ENCODE peak calls at places on chromosomes 13 and 19, in four cellular contexts. S, J, Q and D are unnamed samples.

GRCh38 chr13:77460195-77460594 is 75.3 kb upstream of the SCEL start:
- DNase-seq in S (no peak), J (no peak), Q (no peak), D (no peak)

GRCh38 chr13:106514928-106515634 is 20.4 kb downstream of the EFNB2 start:
- DNase-seq in S (no peak), J (no peak), Q (no peak), D (no peak)

GRCh38 chr19:6108721-6109633 is 1.3 kb downstream of the RFX2 start:
- DNase-seq in S (no peak), J (peak), Q (no peak), D (no peak)

GRCh38 chr13:73061478-73062275 is 2.9 kb downstream of the KLF5 start:
- DNase-seq in S (no peak), J (no peak), Q (no peak), D (no peak)

GRCh38 chr19:53086949-53087348 is 16.3 kb downstream of the ZNF160 start:
- DNase-seq in S (no peak), J (no peak), Q (no peak), D (no peak)

GRCh38 chr19:49912965-49913685 is 15.9 kb upstream of the ATF5 start:
- DNase-seq in S (no peak), J (no peak), Q (no peak), D (no peak)

GRCh38 chr13:21242236-21242635 is 65.8 kb downstream of the MRPL57 start:
- DNase-seq in S (no peak), J (no peak), Q (no peak), D (no peak)

GRCh38 chr19:4343056-4343844 is at the start of gene MPND:
- DNase-seq in S (peak), J (peak), Q (peak), D (peak)

GRCh38 chr19:15843186-15843585 is 27.7 kb upstream of the OR10H1 start:
- DNase-seq in S (no peak), J (no peak), Q (no peak), D (no peak)

GRCh38 chr13:27481766-27482165 is 31.4 kb upstream of the MTIF3 start:
- DNase-seq in S (no peak), J (peak), Q (no peak), D (peak)

GRCh38 chr13:27997904-27998522 is 9.5 kb upstream of the URAD start:
- DNase-seq in S (no peak), J (no peak), Q (no peak), D (no peak)

GRCh38 chr13:21478881-21479808 is 20.0 kb upstream of the ZDHHC20 start:
- DNase-seq in S (peak), J (peak), Q (no peak), D (no peak)

GRCh38 chr13:26112843-26113242 is 61.0 kb upstream of the SHISA2 start:
- DNase-seq in S (no peak), J (no peak), Q (no peak), D (no peak)

GRCh38 chr13:109740721-109741120 is 45.7 kb downstream of the IRS2 start:
- DNase-seq in S (no peak), J (no peak), Q (no peak), D (no peak)

GRCh38 chr19:42276821-42277220 is 7.8 kb downstream of the CIC start:
- DNase-seq in S (no peak), J (no peak), Q (no peak), D (no peak)

GRCh38 chr19:11194173-11194572 is 3.2 kb downstream of the KANK2 start:
- DNase-seq in S (no peak), J (no peak), Q (no peak), D (no peak)

GRCh38 chr19:2982983-2983350 is 5.6 kb downstream of the TLE6 start:
- DNase-seq in S (peak), J (peak), Q (no peak), D (no peak)

GRCh38 chr19:16899566-16900075 is 10.8 kb downstream of the F2RL3 start:
- DNase-seq in S (no peak), J (peak), Q (no peak), D (no peak)

GRCh38 chr13:64273780-64274179 is 2858.1 kb upstream of the PCDH20 start:
- DNase-seq in S (no peak), J (no peak), Q (no peak), D (no peak)

GRCh38 chr13:79880820-79881219 is 399.9 kb downstream of the NDFIP2 start:
- DNase-seq in S (no peak), J (no peak), Q (no peak), D (no peak)

GRCh38 chr19:16325671-16326400 is 1.2 kb downstream of the KLF2 start:
- DNase-seq in S (no peak), J (no peak), Q (no peak), D (no peak)

GRCh38 chr13:49641810-49642291 is 13.5 kb downstream of the ARL11 start:
- DNase-seq in S (peak), J (peak), Q (no peak), D (no peak)

GRCh38 chr19:50784710-50785109 is 5.5 kb upstream of the ACP4 start:
- DNase-seq in S (no peak), J (no peak), Q (no peak), D (no peak)

GRCh38 chr13:32669030-32669646 is 82.9 kb downstream of the PDS5B start:
- DNase-seq in S (no peak), J (peak), Q (no peak), D (no peak)

GRCh38 chr19:46288896-46289588 is 7.8 kb upstream of the HIF3A start:
- DNase-seq in S (peak), J (peak), Q (no peak), D (no peak)

GRCh38 chr13:53150568-53150967 is 122.0 kb downstream of the OLFM4 start:
- DNase-seq in S (no peak), J (no peak), Q (no peak), D (no peak)

GRCh38 chr13:108269601-108270328 is at the start of gene TNFSF13B:
- DNase-seq in S (peak), J (peak), Q (no peak), D (no peak)

GRCh38 chr13:37429976-37430375 is 168.6 kb downstream of the POSTN start:
- DNase-seq in S (peak), J (peak), Q (no peak), D (no peak)

GRCh38 chr19:55657004-55657747 is 2.3 kb downstream of the U2AF2 start:
- DNase-seq in S (no peak), J (no peak), Q (no peak), D (no peak)

GRCh38 chr13:102729560-102730275 is 34.9 kb upstream of the METTL21C start:
- DNase-seq in S (no peak), J (peak), Q (no peak), D (no peak)

GRCh38 chr13:52130641-52131040 is 1.8 kb upstream of the NEK5 start:
- DNase-seq in S (no peak), J (no peak), Q (no peak), D (no peak)

GRCh38 chr19:34664168-34664567 is 12.8 kb downstream of the SCGB2B2 start:
- DNase-seq in S (no peak), J (no peak), Q (no peak), D (no peak)

GRCh38 chr13:104301216-104301975 is 1235.2 kb upstream of the SLC10A2 start:
- DNase-seq in S (no peak), J (no peak), Q (no peak), D (no peak)

GRCh38 chr19:6744381-6745288 is 5.2 kb downstream of the TRIP10 start:
- DNase-seq in S (peak), J (peak), Q (no peak), D (no peak)